ENCODE peak calls at places on chromosomes 12 and 14, in nine cellular contexts. W is fibroblast of pulmonary artery; D is activated CD4-positive, alpha-beta T cell treated with anti-CD3 and anti-CD28 coated beads, Interleukin-2, amount 10 ng/mL, durations not matched to agents 7 days and 5 days; M is activated T-cell treated with anti-CD3 and anti-CD28 coated beads, Interleukin-2, amount 50 U/mL, for 72 hours; E is T follicular helper cell; Y is C1 segment of cervical spinal cord; O is Daoy; A is endothelial cell; K is bronchial epithelial cell. L is an unnamed sample.

GRCh38 chr12:72141381-72141780 is 130.8 kb upstream of the TRHDE start:
- DNase-seq in W (peak), E (no peak), Y (no peak), M (no peak), K (no peak), O (no peak), D (no peak), A (no peak), L (peak)

GRCh38 chr14:35423621-35424020 is 19.1 kb upstream of the NFKBIA start:
- DNase-seq in A (no peak), K (no peak), O (no peak), D (no peak), W (no peak), E (no peak), M (no peak), Y (no peak), L (no peak)

GRCh38 chr12:108868781-108869180 is 11.1 kb upstream of the DAO start:
- DNase-seq in K (no peak), A (no peak), E (no peak), W (no peak), M (no peak), Y (no peak), D (no peak), O (no peak), L (no peak)

GRCh38 chr14:97848351-97848980 is 1051.3 kb downstream of the VRK1 start:
- DNase-seq in W (no peak), M (no peak), A (no peak), O (no peak), D (no peak), Y (no peak), E (no peak), K (no peak), L (no peak)

GRCh38 chr12:55831407-55831880 is 2.1 kb upstream of the DNAJC14 start:
- DNase-seq in K (no peak), O (no peak), D (no peak), E (no peak), Y (no peak), W (no peak), A (no peak), M (no peak), L (no peak)

GRCh38 chr14:104897286-104898194 is 27.1 kb upstream of the PLD4 start:
- DNase-seq in K (no peak), W (no peak), Y (no peak), A (peak), E (no peak), D (no peak), O (no peak), M (no peak), L (no peak)

GRCh38 chr14:73728106-73729014 is 14.2 kb upstream of the PNMA1 start:
- DNase-seq in E (peak), M (peak), O (peak), W (peak), D (peak), K (peak), Y (peak), A (peak), L (peak)

GRCh38 chr14:46197856-46198255 is 453.7 kb downstream of the RPL10L start:
- DNase-seq in D (no peak), A (no peak), E (no peak), M (no peak), Y (no peak), W (no peak), O (no peak), K (no peak), L (no peak)

GRCh38 chr12:30517320-30517719 is 178.3 kb downstream of the IPO8 start:
- DNase-seq in W (no peak), A (no peak), K (no peak), M (no peak), D (no peak), O (no peak), E (no peak), Y (no peak), L (no peak)

GRCh38 chr14:100278702-100279101 is 27.5 kb downstream of the SLC25A29 start:
- DNase-seq in M (no peak), Y (no peak), O (peak), K (peak), D (no peak), W (peak), A (no peak), E (no peak), L (peak)

GRCh38 chr14:104559769-104560585 is 19.6 kb upstream of the C14orf180 start:
- DNase-seq in D (no peak), E (no peak), M (no peak), Y (no peak), K (no peak), W (no peak), A (no peak), O (no peak), L (no peak)

GRCh38 chr14:53646925-53647324 is 309.7 kb downstream of the BMP4 start:
- DNase-seq in K (no peak), Y (no peak), D (no peak), E (no peak), W (no peak), M (no peak), A (peak), O (no peak), L (no peak)

GRCh38 chr12:76176935-76177334 is 92.5 kb upstream of the NAP1L1 start:
- DNase-seq in A (no peak), K (no peak), Y (no peak), W (no peak), M (no peak), D (no peak), E (no peak), O (no peak), L (no peak)

GRCh38 chr14:86372402-86372801 is 842.5 kb downstream of the FLRT2 start:
- DNase-seq in O (no peak), A (no peak), K (no peak), D (no peak), M (no peak), Y (no peak), W (no peak), E (no peak), L (no peak)

GRCh38 chr14:74141703-74142102 is 56.9 kb downstream of the LIN52 start:
- DNase-seq in K (peak), D (no peak), A (no peak), E (no peak), O (no peak), M (no peak), W (peak), Y (no peak), L (no peak)

GRCh38 chr12:5259523-5259922 is 172.4 kb upstream of the NTF3 start:
- DNase-seq in W (no peak), D (no peak), O (peak), Y (no peak), E (no peak), M (no peak), A (no peak), K (no peak), L (peak)

GRCh38 chr12:111488271-111488670 is 82.5 kb downstream of the SH2B3 start:
- DNase-seq in E (no peak), A (no peak), M (no peak), Y (no peak), D (no peak), K (no peak), O (no peak), W (peak), L (no peak)

GRCh38 chr12:30967026-30967425 is 40.5 kb downstream of the TSPAN11 start:
- DNase-seq in D (no peak), O (no peak), M (no peak), W (no peak), K (no peak), A (no peak), Y (no peak), E (no peak), L (no peak)

GRCh38 chr14:87712386-87713113 is 280.4 kb downstream of the GALC start:
- DNase-seq in M (no peak), A (no peak), E (no peak), W (no peak), Y (no peak), D (no peak), K (no peak), O (peak), L (no peak)

GRCh38 chr12:125143491-125143890 is 78.3 kb downstream of the AACS start:
- DNase-seq in A (no peak), K (no peak), W (peak), E (no peak), M (no peak), Y (no peak), O (peak), D (no peak), L (peak)

GRCh38 chr12:126108247-126108646 is 1043.0 kb downstream of the AACS start:
- DNase-seq in M (no peak), W (no peak), E (no peak), K (no peak), A (no peak), Y (no peak), D (no peak), O (no peak), L (no peak)

GRCh38 chr12:60689137-60689536 is 1093.3 kb downstream of the SLC16A7 start:
- DNase-seq in O (no peak), M (no peak), E (no peak), D (no peak), W (no peak), Y (no peak), A (no peak), K (peak), L (no peak)

GRCh38 chr12:12336049-12336411 is 14.0 kb downstream of the MANSC1 start:
- DNase-seq in E (no peak), M (no peak), K (peak), A (no peak), Y (no peak), W (peak), D (no peak), O (peak), L (peak)

GRCh38 chr12:94074970-94075695 is 73.2 kb upstream of the PLXNC1 start:
- DNase-seq in Y (no peak), E (no peak), W (peak), A (peak), O (peak), K (peak), D (no peak), M (no peak), L (peak)